ENCODE peak calls at places on chromosomes 2 and 18, in ten cellular contexts. C, H, S, A, T, R, F, G, J and M are unnamed samples.

GRCh38 chr2:38266382-38267051 is 110.6 kb downstream of the ATL2 start:
- DNase-seq in H (no peak), C (peak; percentile 11), F (no peak), J (no peak), G (no peak), R (no peak), A (no peak), S (no peak), T (peak; percentile 33), M (no peak)

GRCh38 chr18:4450065-4450676 is 4.9 kb downstream of the DLGAP1 start:
- DNase-seq in G (no peak), F (no peak), R (no peak), A (no peak), S (no peak), H (no peak), J (no peak), C (no peak), T (no peak), M (no peak)

GRCh38 chr2:11481426-11481788 is 15.4 kb upstream of the E2F6 start:
- DNase-seq in J (no peak), F (no peak), S (no peak), H (no peak), G (no peak), T (no peak), R (no peak), A (no peak), C (no peak), M (no peak)

GRCh38 chr2:9196637-9197036 is 10.0 kb upstream of the ASAP2 start:
- DNase-seq in G (no peak), S (no peak), T (peak; percentile 22), C (no peak), A (no peak), R (no peak), F (no peak), J (peak; percentile 60), H (no peak), M (no peak)

GRCh38 chr2:40658917-40659316 is 207.0 kb upstream of the SLC8A1 start:
- DNase-seq in R (peak; percentile 63), H (no peak), J (no peak), C (peak; percentile 7), T (no peak), S (no peak), A (no peak), F (no peak), G (no peak), M (no peak)

GRCh38 chr18:36814994-36815393 is 13.8 kb downstream of the TPGS2 start:
- DNase-seq in S (no peak), A (no peak), T (no peak), J (no peak), R (no peak), H (no peak), F (no peak), C (no peak), G (no peak), M (no peak)

GRCh38 chr18:73852789-73853188 is 294.8 kb downstream of the FBXO15 start:
- DNase-seq in A (no peak), H (no peak), S (no peak), F (no peak), G (no peak), J (no peak), C (no peak), R (no peak), T (no peak), M (no peak)

GRCh38 chr2:127174176-127174575 is 45.9 kb downstream of the CYP27C1 start:
- DNase-seq in A (no peak), F (no peak), T (peak; percentile 57), S (peak; percentile 80), J (no peak), C (no peak), R (peak; percentile 41), G (no peak), H (no peak), M (no peak)

GRCh38 chr2:217952409-217952808 is 50.4 kb downstream of the TNS1 start:
- DNase-seq in A (peak; percentile 50), R (no peak), T (no peak), G (no peak), H (no peak), C (no peak), F (no peak), J (no peak), S (no peak), M (no peak)

GRCh38 chr2:217954051-217954450 is 48.7 kb downstream of the TNS1 start:
- DNase-seq in H (no peak), C (no peak), T (no peak), G (no peak), A (peak; percentile 47), F (no peak), S (no peak), J (no peak), R (no peak), M (no peak)

GRCh38 chr2:217953531-217953932 is 49.3 kb downstream of the TNS1 start:
- DNase-seq in H (no peak), T (no peak), G (no peak), F (no peak), R (no peak), C (no peak), J (no peak), S (no peak), A (peak; percentile 62), M (no peak)

GRCh38 chr2:217951521-217952247 is 51.1 kb downstream of the TNS1 start:
- DNase-seq in C (no peak), A (peak; percentile 78), H (no peak), G (no peak), S (no peak), F (no peak), T (no peak), R (no peak), J (no peak), M (no peak)

GRCh38 chr2:217953011-217953481 is 49.7 kb downstream of the TNS1 start:
- DNase-seq in G (peak; percentile 71), R (no peak), J (no peak), H (no peak), C (no peak), F (no peak), T (no peak), A (peak; percentile 61), S (no peak), M (no peak)
- H3K27ac ChIP-seq in G (peak overlapping the region; percentile 91), R (no peak overlapping the region), J (peak overlapping the region; percentile 87), H (no peak overlapping the region), C (no peak overlapping the region), F (no peak overlapping the region), T (peak overlapping the region; percentile 91), A (peak overlapping the region; percentile 81), S (no peak overlapping the region), M (peak overlapping the region; percentile 79)

GRCh38 chr2:64914735-64915509 is 74.3 kb upstream of the SLC1A4 start:
- DNase-seq in R (no peak), C (no peak), A (no peak), S (no peak), T (no peak), J (no peak), G (peak; percentile 29), H (no peak), F (no peak), M (no peak)

GRCh38 chr2:64918220-64918886 is 70.8 kb upstream of the SLC1A4 start:
- DNase-seq in G (no peak), R (peak; percentile 77), J (no peak), S (no peak), C (no peak), F (no peak), H (no peak), A (no peak), T (no peak), M (no peak)

GRCh38 chr2:64914247-64914646 is 75.0 kb upstream of the SLC1A4 start:
- DNase-seq in H (no peak), R (no peak), C (no peak), F (no peak), S (no peak), T (no peak), G (no peak), A (no peak), J (no peak), M (no peak)

GRCh38 chr2:64913357-64913869 is 75.8 kb upstream of the SLC1A4 start:
- DNase-seq in J (no peak), A (no peak), T (no peak), C (no peak), S (peak; percentile 20), F (no peak), R (peak; percentile 74), G (no peak), H (no peak), M (no peak)

DNA sequence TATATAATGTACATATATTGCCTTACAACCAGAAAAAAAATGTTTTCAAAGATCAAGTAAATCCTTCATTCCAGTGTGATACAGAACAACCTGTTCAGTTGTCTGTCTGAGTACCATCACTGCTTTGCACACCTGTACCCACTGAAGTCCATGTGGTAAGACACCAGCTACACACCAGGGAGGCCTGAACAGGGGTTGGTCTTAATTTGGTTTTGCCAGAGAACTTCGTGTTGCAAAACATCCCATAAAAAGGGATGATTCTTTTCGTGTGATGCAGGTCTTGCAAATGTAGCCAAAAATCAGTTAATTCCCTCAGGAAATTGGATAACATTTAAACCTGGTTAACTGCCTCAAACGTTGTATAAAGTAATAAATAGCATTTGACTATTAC is 73.7 kb upstream of the SLC1A4 start:
- DNase-seq in F (no peak), A (no peak), S (no peak), G (no peak), R (no peak), T (no peak), H (no peak), C (no peak), J (no peak), M (no peak)
- H3K27ac ChIP-seq in F (no peak overlapping the region), A (no peak overlapping the region), S (no peak overlapping the region), G (peak overlapping the region; percentile 22), R (no peak overlapping the region), T (no peak overlapping the region), H (no peak overlapping the region), C (no peak overlapping the region), J (no peak overlapping the region), M (no peak overlapping the region)

DNA sequence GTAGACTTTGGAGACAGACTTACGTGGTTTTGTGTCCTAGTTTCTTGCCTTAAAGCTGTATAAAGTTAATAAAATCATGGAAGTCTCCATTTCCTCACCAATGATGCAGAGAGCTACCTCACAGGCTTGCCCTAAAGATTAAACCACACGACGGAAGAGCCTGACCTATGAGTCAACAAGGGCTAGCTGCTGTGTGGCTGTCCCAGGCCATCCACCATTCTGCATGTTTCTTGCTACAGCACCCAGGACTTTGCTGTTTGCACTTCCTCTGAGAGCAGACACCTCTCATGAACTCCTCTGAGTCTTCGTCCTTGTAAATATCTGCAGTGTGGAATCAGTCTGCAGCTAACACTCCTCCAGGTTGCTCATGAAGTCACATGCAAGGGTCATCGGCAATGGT is 160.0 kb upstream of the TRIB2 start:
- DNase-seq in C (peak; percentile 55), S (no peak), R (no peak), F (no peak), J (no peak), H (no peak), A (no peak), T (no peak), G (no peak), M (no peak)
- H3K27ac ChIP-seq in C (no peak overlapping the region), S (peak overlapping the region; percentile 96), R (no peak overlapping the region), F (no peak overlapping the region), J (no peak overlapping the region), H (no peak overlapping the region), A (no peak overlapping the region), T (no peak overlapping the region), G (no peak overlapping the region), M (no peak overlapping the region)

DNA sequence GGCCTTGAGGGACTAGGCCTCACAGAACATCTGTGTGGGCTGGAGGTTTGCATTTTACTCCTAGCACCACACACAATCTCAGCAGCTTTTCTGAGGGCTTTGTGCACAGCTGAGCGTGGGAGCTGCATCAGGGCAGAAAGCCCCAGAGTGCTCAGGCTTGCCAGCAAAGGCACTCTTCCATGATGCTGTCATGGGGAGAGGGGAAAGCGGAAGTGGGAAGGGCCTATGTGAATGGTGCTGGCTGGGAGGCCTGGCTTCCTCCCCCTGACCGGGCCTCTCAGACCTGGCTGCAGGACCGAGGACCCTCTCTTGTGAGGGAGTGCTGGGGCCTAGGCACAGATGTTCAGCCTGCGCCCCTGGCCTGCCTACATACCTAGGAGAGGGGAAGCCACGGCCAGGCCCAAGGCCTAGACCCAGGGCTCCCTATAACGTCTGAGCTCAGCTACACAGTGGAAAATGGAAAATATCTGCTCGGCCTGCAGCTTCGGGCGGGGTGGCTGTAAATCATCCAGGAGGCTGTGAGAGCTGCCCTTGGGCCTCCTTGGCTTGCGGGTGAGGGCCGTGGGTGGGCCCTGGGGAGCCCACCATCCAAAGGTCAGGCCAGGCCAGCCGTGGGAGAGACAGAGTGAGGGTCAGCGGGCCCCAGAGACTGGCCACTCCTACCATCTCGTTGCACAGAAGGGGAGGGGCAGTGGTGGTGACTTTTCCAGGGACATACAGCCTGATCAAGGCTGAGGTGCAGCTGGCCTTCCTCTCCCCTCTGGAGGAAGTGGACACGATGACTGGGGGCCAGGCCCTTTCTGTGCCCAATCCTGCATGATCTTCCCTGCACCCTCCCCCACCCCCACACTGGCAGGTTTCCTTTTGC is 22.7 kb downstream of the GLI2 start:
- DNase-seq in C (no peak), S (no peak), G (peak; percentile 73), F (no peak), T (peak; percentile 70), R (peak; percentile 53), H (no peak), A (peak; percentile 53), J (no peak), M (peak; percentile 77)
- H3K27ac ChIP-seq in C (no peak overlapping the region), S (no peak overlapping the region), G (peak overlapping the region; percentile 81), F (no peak overlapping the region), T (peak overlapping the region; percentile 54), R (peak overlapping the region; percentile 74), H (no peak overlapping the region), A (peak overlapping the region; percentile 60), J (peak overlapping the region; percentile 79), M (no peak overlapping the region)